ENCODE peak calls at places on chromosome 19, in seven cellular contexts. H is GM23338; X is anterior cingulate cortex; S is CD4-positive, alpha-beta T cell; K is left cardiac atrium; L is NCI-H748 treated with DMSO at 0.1 percent for 48 hours; N is colonic mucosa. E is an unnamed sample.

GRCh38 chr19:5949792-5950305 is 28.1 kb downstream of the RANBP3 start:
- DNase-seq in H (no peak), X (no peak), S (peak), K (peak), L (no peak), N (no peak), E (peak)

GRCh38 chr19:2973229-2973628 is 4.1 kb upstream of the TLE6 start:
- DNase-seq in H (no peak), X (no peak), S (no peak), K (peak), L (no peak), N (no peak), E (no peak)

GRCh38 chr19:46218160-46218559 is 11.4 kb upstream of the IGFL1 start:
- DNase-seq in H (peak), X (no peak), S (no peak), K (peak), L (no peak), N (peak), E (no peak)

GRCh38 chr19:50514346-50515167 is 844 bp upstream of the ASPDH start:
- DNase-seq in H (no peak), X (peak), S (no peak), K (no peak), L (no peak), N (no peak), E (peak)

GRCh38 chr19:10352764-10353671 is 13.6 kb upstream of the ICAM3 start:
- DNase-seq in H (peak), X (no peak), S (no peak), K (peak), L (no peak), N (peak), E (no peak)

GRCh38 chr19:5081441-5082161 is 112.7 kb downstream of the KDM4B start:
- DNase-seq in H (no peak), X (no peak), S (no peak), K (no peak), L (no peak), N (no peak), E (no peak)

GRCh38 chr19:51686171-51686570 is 7.0 kb upstream of the SPACA6 start:
- DNase-seq in H (no peak), X (no peak), S (no peak), K (no peak), L (no peak), N (no peak), E (no peak)

GRCh38 chr19:7917292-7918061 is 2.7 kb upstream of the SNAPC2 start:
- DNase-seq in H (peak), X (no peak), S (peak), K (no peak), L (no peak), N (no peak), E (peak)

GRCh38 chr19:50896591-50897190 is 14.5 kb downstream of the KLK4 start:
- DNase-seq in H (no peak), X (no peak), S (no peak), K (no peak), L (no peak), N (no peak), E (no peak)

GRCh38 chr19:46537136-46538097 is 41.8 kb upstream of the PNMA8B start:
- DNase-seq in H (peak), X (peak), S (peak), K (peak), L (peak), N (peak), E (no peak)

GRCh38 chr19:1492474-1493006 is 1.6 kb downstream of the REEP6 start:
- DNase-seq in H (no peak), X (no peak), S (no peak), K (no peak), L (no peak), N (no peak), E (no peak)

GRCh38 chr19:57803594-57804325 is 11.0 kb downstream of the ZNF552 start:
- DNase-seq in H (peak), X (no peak), S (no peak), K (no peak), L (no peak), N (peak), E (no peak)

GRCh38 chr19:48543121-48543710 is 8.8 kb upstream of the SULT2B1 start:
- DNase-seq in H (peak), X (no peak), S (no peak), K (no peak), L (no peak), N (peak), E (no peak)

GRCh38 chr19:30625947-30626346 is 253.8 kb downstream of the ZNF536 start:
- DNase-seq in H (no peak), X (no peak), S (no peak), K (no peak), L (no peak), N (no peak), E (no peak)

GRCh38 chr19:44757735-44758505 is 9.4 kb downstream of the BCL3 start:
- DNase-seq in H (peak), X (peak), S (no peak), K (peak), L (no peak), N (no peak), E (no peak)

GRCh38 chr19:50313812-50314536 is 15.2 kb downstream of the KCNC3 start:
- DNase-seq in H (peak), X (no peak), S (no peak), K (no peak), L (peak), N (no peak), E (no peak)

GRCh38 chr19:10660346-10660745 is 6.2 kb downstream of the ILF3 start:
- DNase-seq in H (no peak), X (no peak), S (no peak), K (no peak), L (no peak), N (no peak), E (no peak)

GRCh38 chr19:49512970-49513745 is 697 bp downstream of the FCGRT start:
- DNase-seq in H (peak), X (no peak), S (peak), K (peak), L (peak), N (peak), E (peak)

GRCh38 chr19:42436006-42436405 is 6.7 kb downstream of the CXCL17 start:
- DNase-seq in H (no peak), X (no peak), S (no peak), K (no peak), L (no peak), N (no peak), E (no peak)

GRCh38 chr19:40601061-40601973 is at the start of gene LTBP4:
- DNase-seq in H (peak), X (peak), S (peak), K (peak), L (peak), N (peak), E (no peak)

GRCh38 chr19:12806242-12807131 is at the start of gene RNASEH2A:
- DNase-seq in H (peak), X (peak), S (peak), K (peak), L (peak), N (peak), E (peak)

GRCh38 chr19:3268326-3268725 is 43.9 kb downstream of the CELF5 start:
- DNase-seq in H (no peak), X (peak), S (no peak), K (no peak), L (no peak), N (no peak), E (no peak)

GRCh38 chr19:29191005-29191404 is 21.9 kb downstream of the UQCRFS1 start:
- DNase-seq in H (no peak), X (no peak), S (no peak), K (no peak), L (no peak), N (no peak), E (no peak)

GRCh38 chr19:41998246-41999020 is 4.4 kb upstream of the ATP1A3 start:
- DNase-seq in H (peak), X (peak), S (peak), K (peak), L (peak), N (no peak), E (peak)

GRCh38 chr19:51970718-51971117 is 15.9 kb downstream of the ZNF350 start:
- DNase-seq in H (no peak), X (no peak), S (no peak), K (no peak), L (no peak), N (no peak), E (no peak)

E was measured in COR-L47.